ENCODE peak calls at places on chromosomes 11 and 22, in nine cellular contexts. R, F, B, Q, U, I, G, S and W are unnamed samples.

GRCh38 chr11:2577071-2578005 is 122.5 kb downstream of the KCNQ1OT1 start:
- DNase-seq in R (no peak), F (no peak), B (peak; percentile 19), Q (peak; percentile 42), U (no peak), I (no peak), G (peak; percentile 47), S (no peak), W (no peak)

GRCh38 chr11:15605094-15605493 is 490.4 kb downstream of the INSC start:
- DNase-seq in R (no peak), F (no peak), B (no peak), Q (no peak), U (no peak), I (no peak), G (peak; percentile 10), S (peak; percentile 30), W (no peak)

GRCh38 chr11:65223031-65223430 is 38.7 kb upstream of the POLA2 start:
- DNase-seq in R (no peak), F (no peak), B (no peak), Q (no peak), U (no peak), I (no peak), G (no peak), S (no peak), W (no peak)

GRCh38 chr22:30241576-30242371 is 4.8 kb downstream of the LIF start:
- DNase-seq in R (no peak), F (no peak), B (no peak), Q (no peak), U (no peak), I (peak; percentile 17), G (no peak), S (no peak), W (peak; percentile 27)

GRCh38 chr11:117217141-117217609 is 14.7 kb downstream of the PCSK7 start:
- DNase-seq in R (no peak), F (no peak), B (no peak), Q (no peak), U (peak; percentile 65), I (no peak), G (no peak), S (no peak), W (no peak)

GRCh38 chr22:41367680-41368542 is 13.8 kb upstream of the TEF start:
- DNase-seq in R (no peak), F (no peak), B (no peak), Q (no peak), U (no peak), I (peak; percentile 20), G (no peak), S (peak; percentile 27), W (no peak)

GRCh38 chr11:69035959-69036340 is 12.8 kb upstream of the TPCN2 start:
- DNase-seq in R (no peak), F (no peak), B (no peak), Q (no peak), U (no peak), I (no peak), G (no peak), S (no peak), W (no peak)

GRCh38 chr11:12271826-12272366 is 105.5 kb upstream of the PARVA start:
- DNase-seq in R (no peak), F (no peak), B (no peak), Q (no peak), U (no peak), I (no peak), G (no peak), S (no peak), W (no peak)

GRCh38 chr11:35261197-35261596 is 122.2 kb downstream of the CD44 start:
- DNase-seq in R (no peak), F (no peak), B (no peak), Q (no peak), U (no peak), I (no peak), G (no peak), S (no peak), W (no peak)

GRCh38 chr11:106988151-106988806 is 30.0 kb downstream of the GUCY1A2 start:
- DNase-seq in R (no peak), F (peak; percentile 39), B (no peak), Q (no peak), U (no peak), I (no peak), G (no peak), S (peak; percentile 4), W (no peak)

GRCh38 chr22:34765115-34765514 is 300.8 kb upstream of the ISX start:
- DNase-seq in R (no peak), F (no peak), B (no peak), Q (no peak), U (no peak), I (no peak), G (no peak), S (no peak), W (no peak)

GRCh38 chr11:26247340-26247739 is 84.6 kb upstream of the ANO3 start:
- DNase-seq in R (no peak), F (no peak), B (no peak), Q (no peak), U (no peak), I (peak; percentile 61), G (no peak), S (no peak), W (no peak)

DNA sequence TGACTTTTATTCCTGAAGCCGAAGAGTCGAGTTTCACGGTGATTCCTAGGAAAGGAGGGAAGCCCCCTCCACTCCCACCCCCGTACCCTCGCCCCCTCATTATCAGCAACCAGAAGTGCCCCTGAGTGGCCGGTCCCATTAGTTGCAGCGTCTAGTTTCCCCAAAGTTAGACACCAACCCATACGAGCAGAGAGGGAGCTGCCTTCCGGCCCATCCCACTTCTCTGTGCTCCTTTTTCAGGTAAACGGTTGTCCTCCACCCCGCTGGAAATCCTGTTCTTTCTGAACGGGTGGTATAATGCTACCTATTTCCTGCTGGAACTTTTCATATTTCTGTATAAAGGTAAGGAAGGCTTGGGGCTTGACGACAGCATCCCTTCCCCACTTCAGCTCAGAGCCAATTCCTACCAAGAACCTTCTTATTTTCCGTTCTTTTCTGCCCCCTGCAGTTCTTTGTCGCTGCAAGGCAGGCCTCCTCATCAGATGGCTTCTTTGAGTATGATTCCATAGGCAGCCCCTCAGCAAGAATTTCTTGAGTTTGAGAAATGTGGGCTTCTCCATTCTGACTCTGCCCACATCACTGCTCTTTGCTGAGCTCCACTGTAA is 706 bp downstream of the TMEM216 start:
- DNase-seq in R (no peak), F (no peak), B (no peak), Q (peak; percentile 10), U (no peak), I (no peak), G (peak; percentile 27), S (no peak), W (no peak)
- TF ChIP-seq CTCF in R (peak; percentile 16), F (peak; percentile 40), B (no peak), Q (no peak), U (peak; percentile 52), I (peak; percentile 8), G (no peak), S (no peak), W (no peak)

DNA sequence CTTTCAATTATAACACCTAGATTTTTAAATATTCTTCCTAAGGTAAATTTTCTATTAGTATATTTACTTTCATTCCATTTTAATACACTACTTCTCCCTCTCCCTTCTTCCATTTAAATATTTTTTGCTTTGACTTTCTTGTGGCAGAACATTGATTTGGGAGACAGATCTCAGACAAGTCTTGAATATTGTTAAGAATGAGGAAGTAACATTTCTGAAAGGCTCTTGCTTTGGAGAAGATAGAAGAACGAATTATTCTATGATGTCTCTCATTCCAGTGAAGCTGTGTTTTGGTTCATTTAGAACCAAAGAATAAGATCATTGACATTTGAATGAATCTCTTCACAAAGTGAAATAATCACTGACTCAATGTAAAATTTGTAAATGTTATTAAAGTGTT is 2.4 kb downstream of the IPO7 start:
- DNase-seq in R (no peak), F (no peak), B (no peak), Q (no peak), U (no peak), I (no peak), G (no peak), S (no peak), W (no peak)
- TF ChIP-seq CTCF in R (no peak), F (no peak), B (no peak), Q (no peak), U (no peak), I (no peak), G (no peak), S (no peak), W (no peak)

GRCh38 chr22:38881464-38881871 is 9.5 kb upstream of the CBX6 start:
- DNase-seq in R (no peak), F (no peak), B (no peak), Q (no peak), U (peak; percentile 56), I (no peak), G (no peak), S (no peak), W (no peak)

GRCh38 chr22:38879102-38879729 is 7.2 kb upstream of the CBX6 start:
- DNase-seq in R (no peak), F (no peak), B (no peak), Q (no peak), U (no peak), I (no peak), G (no peak), S (no peak), W (no peak)

GRCh38 chr22:38879961-38880360 is 7.9 kb upstream of the CBX6 start:
- DNase-seq in R (no peak), F (no peak), B (no peak), Q (no peak), U (no peak), I (no peak), G (no peak), S (no peak), W (no peak)

GRCh38 chr22:38874529-38875222 is 2.7 kb upstream of the CBX6 start:
- DNase-seq in R (no peak), F (no peak), B (no peak), Q (no peak), U (no peak), I (no peak), G (no peak), S (no peak), W (no peak)

GRCh38 chr22:38878001-38878400 is 6.0 kb upstream of the CBX6 start:
- DNase-seq in R (no peak), F (no peak), B (no peak), Q (no peak), U (no peak), I (no peak), G (no peak), S (no peak), W (no peak)
- TF ChIP-seq CTCF in R (no peak), F (no peak), B (no peak), Q (no peak), U (no peak), I (no peak), G (no peak), S (no peak), W (no peak)

DNA sequence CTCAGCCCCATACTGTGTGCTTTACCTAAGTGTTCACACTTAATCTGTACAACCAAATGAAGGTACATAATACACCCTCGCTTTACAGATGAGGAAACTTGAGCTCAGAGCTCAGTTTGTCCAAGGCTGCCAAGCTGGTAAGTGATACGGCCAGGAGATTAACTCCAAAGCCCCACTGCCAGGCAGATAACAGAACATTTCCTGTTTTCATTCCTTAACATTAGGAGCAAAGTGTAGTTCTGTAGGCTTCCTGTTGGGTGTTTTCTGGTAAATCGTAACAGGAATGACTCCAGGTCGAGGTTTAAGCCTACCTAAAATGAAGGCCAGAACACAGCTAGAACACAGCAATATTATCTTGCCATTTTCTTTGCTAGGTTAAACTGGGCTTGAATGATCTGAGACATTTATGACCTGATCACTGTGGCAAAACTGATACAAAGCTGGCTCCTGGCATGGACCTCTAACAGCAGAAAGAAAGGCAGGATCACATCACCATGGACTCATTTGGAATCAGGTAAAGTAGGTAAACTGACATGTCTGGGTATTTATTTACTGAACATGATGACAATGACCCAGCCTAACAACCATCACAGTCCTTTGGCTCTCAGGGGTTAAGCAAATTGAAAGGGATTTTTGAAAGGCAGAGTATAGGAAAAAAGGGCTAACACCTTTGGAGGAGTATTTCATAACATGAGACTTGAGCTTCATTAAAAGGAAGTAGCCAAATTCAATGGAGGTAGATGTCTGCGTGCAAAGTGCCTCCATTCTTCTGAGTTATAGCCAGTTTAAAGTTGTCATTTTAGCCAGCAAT is 3.9 kb upstream of the NUP50 start:
- DNase-seq in R (no peak), F (no peak), B (no peak), Q (no peak), U (no peak), I (no peak), G (peak; percentile 47), S (no peak), W (peak; percentile 48)
- TF ChIP-seq CTCF in R (no peak), F (no peak), B (no peak), Q (no peak), U (peak; percentile 23), I (no peak), G (no peak), S (no peak), W (no peak)